ENCODE peak calls at places on chromosomes 16 and 17, in six cellular contexts. A is cardiac fibroblast, X is left cardiac atrium, Z is ovary, N is NCI-H1694, C is H7. Y is an unnamed sample.

GRCh38 chr17:15981208-15981607 is 18.3 kb downstream of the ZSWIM7 start:
- DNase-seq in C (no peak), X (no peak), Z (no peak), N (no peak), A (no peak), Y (no peak)

GRCh38 chr16:19252904-19253303 is 32.6 kb upstream of the CLEC19A start:
- DNase-seq in C (no peak), N (no peak), X (no peak), A (no peak), Z (no peak), Y (no peak)

GRCh38 chr17:33142703-33143299 is 150.3 kb downstream of the ASIC2 start:
- DNase-seq in C (peak), A (peak), N (no peak), Z (no peak), X (no peak), Y (no peak)

GRCh38 chr16:57837305-57838125 is 35.2 kb upstream of the KIFC3 start:
- DNase-seq in N (no peak), Z (no peak), C (no peak), X (no peak), A (no peak), Y (no peak)

GRCh38 chr17:77382356-77382911 is 241.7 kb downstream of the SEC14L1 start:
- DNase-seq in X (no peak), Z (peak), N (no peak), C (peak), A (no peak), Y (peak)

GRCh38 chr17:35432176-35433074 is at the start of gene SLFN12:
- DNase-seq in A (peak), Z (peak), C (peak), N (no peak), X (peak), Y (peak)

GRCh38 chr17:74972107-74972972 is at the start of gene HID1:
- DNase-seq in X (peak), N (no peak), C (peak), Z (peak), A (no peak), Y (peak)

GRCh38 chr17:58232707-58233156 is 5.7 kb upstream of the LPO start:
- DNase-seq in Z (no peak), N (no peak), X (no peak), A (peak), C (no peak), Y (no peak)

GRCh38 chr17:68588362-68588761 is 12.8 kb downstream of the FAM20A start:
- DNase-seq in A (no peak), X (no peak), N (no peak), C (no peak), Z (no peak), Y (no peak)

GRCh38 chr17:65287040-65287439 is 149.9 kb downstream of the RGS9 start:
- DNase-seq in X (no peak), N (no peak), C (no peak), A (peak), Z (no peak), Y (no peak)

GRCh38 chr16:31916056-31916488 is 42.5 kb downstream of the ZNF267 start:
- DNase-seq in X (no peak), C (no peak), A (no peak), Z (no peak), N (no peak), Y (no peak)

GRCh38 chr17:57987582-57988300 is at the start of gene VEZF1:
- DNase-seq in Z (peak), X (peak), A (peak), C (peak), N (no peak), Y (peak)

GRCh38 chr16:81445143-81445922 is 725 bp downstream of the CMIP start:
- DNase-seq in A (no peak), X (peak), N (no peak), Z (peak), C (peak), Y (peak)

GRCh38 chr17:42118545-42118944 is 2.6 kb downstream of the KAT2A start:
- DNase-seq in X (no peak), Z (no peak), A (peak), C (peak), N (peak), Y (no peak)

GRCh38 chr17:48908853-48909394 is 717 bp downstream of the UBE2Z start:
- DNase-seq in C (peak), N (peak), Z (peak), A (peak), X (peak), Y (peak)

GRCh38 chr17:74276561-74277009 is 2.6 kb downstream of the DNAI2 start:
- DNase-seq in N (no peak), Z (peak), X (peak), A (peak), C (no peak), Y (no peak)

GRCh38 chr17:1907818-1908698 is 78.3 kb downstream of the RPA1 start:
- DNase-seq in C (peak), Z (peak), X (peak), N (no peak), A (peak), Y (peak)

Y was measured in activated CD8-positive, alpha-beta memory T cell treated with anti-CD3 and anti-CD28 coated beads for 24 hours.